ENCODE peak calls at places on chromosomes 16 and 17, in eight cellular contexts. B, D, A, W, J, P, T and M are unnamed samples.

GRCh38 chr17:36610472-36610871 is 9.1 kb downstream of the MRM1 start:
- DNase-seq in A (no peak), P (no peak), B (no peak), D (no peak), J (no peak), T (no peak), W (no peak), M (no peak)

GRCh38 chr17:44599298-44600175 is 42.3 kb downstream of the FZD2 start:
- DNase-seq in P (peak; percentile 74), T (no peak), J (peak; percentile 98), A (peak; percentile 68), W (peak; percentile 17), D (peak; percentile 44), B (no peak), M (no peak)

GRCh38 chr16:68707341-68708152 is 29.5 kb upstream of the CDH1 start:
- DNase-seq in P (no peak), B (no peak), A (no peak), W (no peak), J (peak; percentile 77), T (no peak), D (peak; percentile 87), M (no peak)

GRCh38 chr16:52456368-52456767 is 90.6 kb downstream of the TOX3 start:
- DNase-seq in B (no peak), W (no peak), D (no peak), T (no peak), J (peak; percentile 9), A (no peak), P (no peak), M (no peak)

GRCh38 chr17:6893382-6894205 is 62.1 kb upstream of the TEKT1 start:
- DNase-seq in P (no peak), A (no peak), W (no peak), D (peak; percentile 55), B (no peak), T (no peak), J (no peak), M (no peak)

GRCh38 chr17:3665834-3666233 is 2.5 kb downstream of the TAX1BP3 start:
- DNase-seq in A (no peak), J (no peak), W (no peak), D (no peak), T (no peak), B (no peak), P (no peak), M (peak; percentile 56)

GRCh38 chr16:10911267-10911666 is 31.0 kb downstream of the DEXI start:
- DNase-seq in P (no peak), T (no peak), A (no peak), B (no peak), W (no peak), D (no peak), J (no peak), M (no peak)

GRCh38 chr16:77472262-77472661 is 37.4 kb upstream of the ADAMTS18 start:
- DNase-seq in W (no peak), D (no peak), A (no peak), B (no peak), J (no peak), T (no peak), P (no peak), M (no peak)

GRCh38 chr17:10169274-10169673 is 29.1 kb downstream of the GAS7 start:
- DNase-seq in P (no peak), A (no peak), J (no peak), W (no peak), T (no peak), B (no peak), D (no peak), M (no peak)

GRCh38 chr17:45313927-45314760 is 2.7 kb downstream of the MAP3K14 start:
- DNase-seq in A (no peak), B (no peak), D (no peak), J (no peak), W (no peak), T (peak; percentile 53), P (no peak), M (no peak)

GRCh38 chr16:24976061-24976779 is 38.9 kb downstream of the ARHGAP17 start:
- DNase-seq in D (no peak), A (no peak), J (no peak), B (no peak), T (no peak), P (no peak), W (no peak), M (no peak)

GRCh38 chr17:39485555-39485954 is 24.3 kb downstream of the CDK12 start:
- DNase-seq in T (no peak), W (no peak), J (peak; percentile 98), B (no peak), P (no peak), D (no peak), A (no peak), M (peak; percentile 37)

GRCh38 chr17:45147102-45147580 is 1.1 kb upstream of the HEXIM1 start:
- DNase-seq in D (peak; percentile 87), W (peak; percentile 85), P (no peak), A (peak; percentile 89), B (no peak), J (peak; percentile 67), T (peak; percentile 87), M (peak; percentile 67)

GRCh38 chr16:8887952-8888560 is 5.9 kb downstream of the LITAFD start:
- DNase-seq in D (no peak), W (no peak), B (no peak), T (no peak), J (peak; percentile 67), A (no peak), P (no peak), M (peak; percentile 96)